ENCODE peak calls at places on chromosomes 3 and 15, in five cellular contexts. Z is colonic mucosa, D is fibroblast of the aortic adventitia, V is AG09309, L is mesothelial cell of epicardium. J is an unnamed sample.

GRCh38 chr3:160134964-160135363 is 90.3 kb upstream of the C3orf80 start:
- DNase-seq in Z (no peak), D (peak; percentile 88), V (peak; percentile 78), L (no peak), J (no peak)

GRCh38 chr3:128548426-128549282 is 55.7 kb upstream of the GATA2 start:
- DNase-seq in Z (no peak), D (peak; percentile 64), V (no peak), L (no peak), J (no peak)

GRCh38 chr15:91852741-91853500 is 587 bp upstream of the SLCO3A1 start:
- DNase-seq in Z (peak; percentile 75), D (peak; percentile 66), V (peak; percentile 13), L (no peak), J (peak; percentile 79)

GRCh38 chr15:82128401-82129143 is 82.8 kb upstream of the MEX3B start:
- DNase-seq in Z (no peak), D (no peak), V (no peak), L (no peak), J (no peak)

GRCh38 chr15:67025719-67026118 is 39.7 kb upstream of the SMAD3 start:
- DNase-seq in Z (peak; percentile 72), D (peak; percentile 90), V (peak; percentile 25), L (no peak), J (peak; percentile 44)

GRCh38 chr3:47850062-47850802 is 47.3 kb downstream of the DHX30 start:
- DNase-seq in Z (no peak), D (peak; percentile 37), V (no peak), L (no peak), J (no peak)

GRCh38 chr3:32872487-32873382 is 54.9 kb downstream of the TRIM71 start:
- DNase-seq in Z (no peak), D (peak; percentile 78), V (peak; percentile 24), L (no peak), J (peak; percentile 21)

GRCh38 chr3:143977326-143978262 is 6.0 kb downstream of the DIPK2A start:
- DNase-seq in Z (no peak), D (peak; percentile 79), V (no peak), L (no peak), J (no peak)

GRCh38 chr3:194089357-194090177 is 46.4 kb upstream of the HES1 start:
- DNase-seq in Z (no peak), D (peak; percentile 94), V (peak; percentile 100), L (no peak), J (peak; percentile 63)

GRCh38 chr3:15284121-15284889 is 48.1 kb downstream of the SH3BP5 start:
- DNase-seq in Z (peak; percentile 49), D (peak; percentile 52), V (no peak), L (no peak), J (peak; percentile 39)

GRCh38 chr3:129131465-129132088 is 10.0 kb upstream of the RAB43 start:
- DNase-seq in Z (no peak), D (no peak), V (no peak), L (no peak), J (no peak)

GRCh38 chr3:124202754-124203153 is 210.8 kb upstream of the ROPN1 start:
- DNase-seq in Z (no peak), D (peak; percentile 10), V (no peak), L (no peak), J (peak; percentile 11)

GRCh38 chr15:49622561-49622960 is 1.7 kb downstream of the DTWD1 start:
- DNase-seq in Z (no peak), D (peak; percentile 54), V (no peak), L (no peak), J (no peak)

GRCh38 chr15:78149805-78150751 is 916 bp downstream of the IDH3A start:
- DNase-seq in Z (peak; percentile 55), D (peak; percentile 21), V (no peak), L (no peak), J (no peak)

GRCh38 chr3:73835945-73836344 is 211.2 kb upstream of the PDZRN3 start:
- DNase-seq in Z (no peak), D (no peak), V (no peak), L (no peak), J (no peak)

GRCh38 chr15:70281811-70282307 is 184.1 kb upstream of the TLE3 start:
- DNase-seq in Z (no peak), D (peak; percentile 69), V (peak; percentile 24), L (no peak), J (no peak)

GRCh38 chr15:43881944-43882343 is 55.1 kb downstream of the WDR76 start:
- DNase-seq in Z (no peak), D (no peak), V (no peak), L (no peak), J (no peak)

DNA sequence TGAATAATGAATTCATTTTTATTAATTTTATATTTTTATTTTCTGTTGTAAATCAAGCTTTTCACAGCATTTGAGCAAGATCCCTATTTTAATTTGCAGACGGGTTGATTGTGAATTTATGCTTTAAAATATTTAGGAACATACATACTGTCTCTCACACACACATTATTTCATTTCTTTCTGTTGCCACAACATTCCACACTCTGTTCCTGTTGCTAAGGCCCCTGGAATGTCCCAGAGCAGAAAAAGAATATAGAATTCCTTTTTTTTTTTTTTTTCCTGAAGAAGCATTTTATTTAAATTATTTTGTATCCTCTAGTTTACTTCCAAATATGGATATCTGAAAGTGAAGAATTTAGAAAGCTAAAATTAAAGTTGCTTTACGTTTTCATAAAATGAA is 36.8 kb upstream of the SCAANT1 start:
- DNase-seq in Z (no peak), D (peak; percentile 54), V (no peak), L (no peak), J (no peak)
- TF ChIP-seq CTCF in Z (no peak), D (no peak), V (no peak), L (no peak), J (no peak)

DNA sequence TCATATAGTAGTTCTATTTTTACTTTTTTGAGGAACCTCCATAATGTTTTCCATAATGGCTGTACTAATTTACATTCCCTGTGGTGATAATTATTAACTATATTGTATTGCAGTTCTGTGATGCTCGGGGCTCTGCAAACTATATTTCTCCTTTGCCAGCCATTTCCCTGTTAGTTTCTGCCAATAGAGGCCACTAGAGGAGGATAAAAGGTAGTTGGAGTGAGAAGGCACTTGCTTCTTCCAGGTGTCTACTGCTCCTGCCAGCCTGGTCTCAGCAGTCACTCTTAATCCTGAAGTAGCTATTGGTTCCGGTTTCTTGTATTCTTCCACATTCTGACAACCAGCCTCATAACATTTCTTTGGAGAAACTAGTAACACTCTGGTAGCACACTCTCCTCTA is 233.9 kb upstream of the GBE1 start:
- DNase-seq in Z (no peak), D (no peak), V (no peak), L (no peak), J (no peak)
- TF ChIP-seq CTCF in Z (no peak), D (no peak), V (peak; percentile 6), L (no peak), J (no peak)

GRCh38 chr15:95868450-95868849 is 462.1 kb upstream of the NR2F2 start:
- DNase-seq in Z (no peak), D (no peak), V (no peak), L (no peak), J (no peak)

GRCh38 chr15:95868970-95869369 is 461.5 kb upstream of the NR2F2 start:
- DNase-seq in Z (no peak), D (no peak), V (no peak), L (no peak), J (no peak)

GRCh38 chr15:95864467-95864886 is 466.0 kb upstream of the NR2F2 start:
- DNase-seq in Z (no peak), D (no peak), V (no peak), L (no peak), J (peak; percentile 14)

GRCh38 chr15:95865330-95865739 is 465.2 kb upstream of the NR2F2 start:
- DNase-seq in Z (no peak), D (no peak), V (no peak), L (no peak), J (no peak)

GRCh38 chr15:95866698-95867440 is 463.6 kb upstream of the NR2F2 start:
- DNase-seq in Z (no peak), D (peak; percentile 53), V (no peak), L (no peak), J (no peak)
- TF ChIP-seq CTCF in Z (no peak), D (no peak), V (no peak), L (no peak), J (no peak)

DNA sequence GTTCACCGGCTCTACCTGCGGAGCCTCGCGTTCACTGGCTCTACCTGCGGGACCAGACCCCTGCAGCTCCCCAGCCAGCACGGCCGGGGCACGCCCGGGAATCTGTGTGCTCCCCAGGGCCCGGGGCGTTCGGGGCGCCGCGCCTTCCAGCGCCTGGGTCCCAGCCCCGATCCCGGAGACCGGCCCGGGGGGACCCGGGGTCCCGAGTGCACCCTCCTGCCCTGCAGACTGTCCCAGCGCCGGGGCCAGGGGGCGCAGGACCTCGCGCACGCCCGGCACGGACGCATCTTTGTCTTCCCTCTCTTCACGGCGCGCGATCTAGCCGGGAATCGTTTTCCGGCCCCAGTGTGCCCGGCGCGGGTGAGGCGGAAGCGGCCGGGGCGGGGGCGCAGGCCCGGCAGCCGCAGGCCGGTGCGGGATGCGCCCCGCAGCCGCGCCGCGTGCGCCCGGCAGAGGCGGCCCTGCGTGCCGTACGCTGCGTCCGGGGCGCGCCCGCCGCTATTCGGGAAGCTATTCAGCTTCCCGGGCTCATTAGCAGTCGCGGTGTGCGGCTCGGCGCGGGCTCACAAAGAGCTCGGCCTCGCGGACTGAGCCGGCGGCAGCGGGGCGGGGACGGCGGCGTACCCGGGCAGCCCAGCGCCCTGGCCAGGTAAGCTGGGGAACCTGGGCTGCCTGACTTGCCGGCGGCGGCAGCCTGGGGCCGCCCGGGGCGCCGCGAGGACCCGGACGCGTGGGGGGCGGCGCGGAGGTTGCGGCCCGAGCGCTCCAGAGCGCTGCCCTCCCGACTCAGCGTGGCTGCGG is at the start of gene APBA2:
- DNase-seq in Z (no peak), D (peak; percentile 7), V (no peak), L (no peak), J (no peak)
- TF ChIP-seq CTCF in Z (no peak), D (no peak), V (no peak), L (no peak), J (no peak)

DNA sequence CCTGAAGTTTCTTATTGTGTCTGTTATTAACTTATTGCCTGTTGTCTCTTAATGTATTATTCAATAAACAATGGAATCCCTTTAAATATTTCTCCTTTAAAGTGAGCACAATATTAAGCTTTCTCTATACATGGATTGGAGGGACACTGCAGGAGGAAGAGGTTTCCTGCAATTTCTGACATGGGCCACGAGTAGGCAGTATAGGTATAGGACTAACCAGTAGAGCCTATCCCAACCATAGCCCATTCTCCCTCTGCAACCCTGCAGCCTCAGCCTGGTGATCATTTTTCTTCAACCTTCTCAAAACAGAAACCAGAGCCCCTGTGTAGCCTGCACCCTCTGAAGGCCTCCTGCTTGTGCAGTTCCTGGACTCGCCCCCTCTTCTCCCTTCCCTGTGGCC is 124.8 kb downstream of the NEK10 start:
- DNase-seq in Z (no peak), D (no peak), V (no peak), L (no peak), J (no peak)
- TF ChIP-seq CTCF in Z (no peak), D (peak; percentile 2), V (no peak), L (no peak), J (no peak)

GRCh38 chr15:77031376-77032050 is 36.6 kb downstream of the PSTPIP1 start:
- DNase-seq in Z (peak; percentile 30), D (no peak), V (no peak), L (peak; percentile 10), J (peak; percentile 26)
- TF ChIP-seq CTCF in Z (no peak), D (no peak), V (no peak), L (no peak), J (no peak)

GRCh38 chr15:89129816-89130134 is 41.5 kb downstream of the ABHD2 start:
- DNase-seq in Z (no peak), D (no peak), V (no peak), L (no peak), J (no peak)
- TF ChIP-seq CTCF in Z (peak; percentile 17), D (no peak), V (no peak), L (no peak), J (no peak)